ENCODE peak calls at places on chromosomes 3 and 15, in four cellular contexts. Q is GM12878, V is HepG2, F is K562. O is an unnamed sample.

GRCh38 chr15:67409175-67409574 is 111.8 kb upstream of the C15orf61 start:
- DNase-seq in Q (no peak), V (no peak), F (peak), O (no peak)

GRCh38 chr3:112973325-112974177 is 1.4 kb downstream of the CD200R1 start:
- DNase-seq in Q (peak), V (no peak), F (no peak), O (no peak)

GRCh38 chr3:14532691-14533456 is 7.3 kb downstream of the GRIP2 start:
- DNase-seq in Q (no peak), V (peak), F (peak), O (peak)

GRCh38 chr3:184531580-184532290 is 29.9 kb upstream of the EPHB3 start:
- DNase-seq in Q (no peak), V (no peak), F (no peak), O (no peak)

GRCh38 chr3:126541628-126542339 is 16.9 kb downstream of the C3orf22 start:
- DNase-seq in Q (no peak), V (no peak), F (no peak), O (peak)

GRCh38 chr3:14137004-14137403 is 12.2 kb downstream of the TMEM43 start:
- DNase-seq in Q (no peak), V (no peak), F (no peak), O (no peak)

GRCh38 chr3:156939315-156939714 is 113.2 kb downstream of the LEKR1 start:
- DNase-seq in Q (no peak), V (no peak), F (no peak), O (no peak)

GRCh38 chr15:51908312-51908711 is 63.3 kb downstream of the LEO1 start:
- DNase-seq in Q (no peak), V (no peak), F (no peak), O (no peak)

GRCh38 chr15:51842852-51843737 is 13.6 kb downstream of the TMOD3 start:
- DNase-seq in Q (no peak), V (peak), F (no peak), O (no peak)

GRCh38 chr3:111246967-111247760 is 175.5 kb downstream of the NECTIN3 start:
- DNase-seq in Q (no peak), V (peak), F (no peak), O (no peak)

GRCh38 chr15:74421302-74422245 is 12.2 kb downstream of the SEMA7A start:
- DNase-seq in Q (no peak), V (peak), F (no peak), O (no peak)

GRCh38 chr3:23776352-23776891 is 29.3 kb upstream of the UBE2E1 start:
- DNase-seq in Q (no peak), V (no peak), F (no peak), O (no peak)

GRCh38 chr15:85582076-85582718 is 201.8 kb downstream of the AKAP13 start:
- DNase-seq in Q (peak), V (no peak), F (no peak), O (no peak)

GRCh38 chr15:64452988-64453688 is 7.2 kb upstream of the ZNF609 start:
- DNase-seq in Q (no peak), V (no peak), F (no peak), O (no peak)

DNA sequence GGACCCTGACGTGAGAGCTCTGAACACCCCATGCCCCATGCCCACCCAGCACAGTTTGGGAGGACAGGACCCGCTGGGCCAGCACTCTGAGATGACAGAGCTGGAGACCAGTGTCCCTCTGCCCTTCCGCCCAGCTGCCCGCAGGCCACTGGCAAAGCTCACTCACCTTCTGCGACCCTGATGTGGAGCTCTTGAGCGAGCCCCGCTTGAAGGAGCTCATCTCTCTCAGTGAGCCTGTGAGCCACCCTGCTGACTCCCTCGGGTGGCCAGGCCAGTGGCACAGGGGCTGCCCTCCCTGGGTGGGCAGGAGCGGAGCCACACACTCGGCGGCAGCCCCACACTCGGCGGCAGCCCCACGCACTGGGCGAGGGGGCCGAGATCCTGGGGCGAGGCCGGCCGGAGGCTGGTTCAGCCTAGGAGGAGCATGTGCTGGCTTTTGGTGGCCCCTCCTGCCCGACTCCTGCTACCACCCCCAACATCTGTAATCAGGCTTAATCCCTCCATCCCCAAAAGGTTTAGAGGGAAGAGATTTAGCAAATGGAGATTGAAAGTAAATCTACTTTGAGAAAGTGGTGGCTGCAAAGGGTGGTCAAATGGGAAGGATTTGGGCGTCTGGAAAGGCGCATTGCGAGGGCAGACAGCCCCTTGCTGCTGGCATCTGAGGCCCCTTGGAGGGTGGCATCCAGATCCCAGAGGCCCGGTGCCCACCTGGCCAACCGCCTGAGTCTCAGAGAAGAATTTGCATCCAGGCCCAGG is 59.4 kb upstream of the TRPM1 start:
- DNase-seq in Q (no peak), V (no peak), F (no peak), O (no peak)
- TF ChIP-seq CREM in Q (no peak), V (no peak), F (no peak), O (no peak)

DNA sequence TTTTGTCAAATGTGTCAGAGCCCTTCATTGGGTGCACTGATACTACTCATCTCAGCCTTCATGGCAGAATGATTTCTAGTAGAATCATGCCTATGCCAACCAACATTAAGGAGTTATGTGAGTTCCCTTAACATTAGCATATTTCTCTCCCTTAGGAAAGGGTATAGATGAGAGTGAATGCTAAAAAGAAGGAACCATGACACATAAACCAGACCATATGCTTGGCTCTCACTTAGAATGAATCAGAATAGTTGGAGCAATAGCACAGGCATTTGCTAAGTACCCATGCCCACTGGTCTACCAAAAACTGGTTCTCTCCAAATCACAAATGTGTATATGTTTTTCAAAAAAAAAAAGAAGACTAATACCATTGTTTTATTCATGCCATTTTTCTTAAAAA is 51.1 kb downstream of the STRIT1 start:
- DNase-seq in Q (no peak), V (no peak), F (no peak), O (no peak)
- TF ChIP-seq CREM in Q (no peak), V (no peak), F (no peak), O (no peak)

DNA sequence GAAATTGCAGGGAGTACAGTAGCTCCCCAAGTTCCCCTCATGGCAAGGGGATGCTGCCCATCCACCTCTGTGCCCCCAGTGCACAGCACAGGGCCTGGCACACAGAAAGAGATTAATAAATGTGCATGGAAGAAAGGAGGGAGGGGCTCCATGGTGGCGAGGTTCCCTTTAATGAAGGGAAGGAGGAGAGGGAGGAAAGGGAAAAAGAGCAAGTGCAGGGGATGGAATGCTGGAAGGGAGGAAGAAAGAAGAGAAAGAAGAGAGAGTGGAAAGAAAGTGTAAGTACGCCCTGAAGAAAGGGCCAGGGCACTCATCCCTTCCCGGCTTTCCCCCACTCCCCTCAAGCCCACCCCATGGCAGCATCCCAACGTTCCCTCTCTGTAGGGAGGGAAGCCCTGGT is 1.5 kb upstream of the VIPR1 start:
- DNase-seq in Q (no peak), V (no peak), F (no peak), O (no peak)
- TF ChIP-seq CREM in Q (no peak), V (no peak), F (no peak), O (no peak)

DNA sequence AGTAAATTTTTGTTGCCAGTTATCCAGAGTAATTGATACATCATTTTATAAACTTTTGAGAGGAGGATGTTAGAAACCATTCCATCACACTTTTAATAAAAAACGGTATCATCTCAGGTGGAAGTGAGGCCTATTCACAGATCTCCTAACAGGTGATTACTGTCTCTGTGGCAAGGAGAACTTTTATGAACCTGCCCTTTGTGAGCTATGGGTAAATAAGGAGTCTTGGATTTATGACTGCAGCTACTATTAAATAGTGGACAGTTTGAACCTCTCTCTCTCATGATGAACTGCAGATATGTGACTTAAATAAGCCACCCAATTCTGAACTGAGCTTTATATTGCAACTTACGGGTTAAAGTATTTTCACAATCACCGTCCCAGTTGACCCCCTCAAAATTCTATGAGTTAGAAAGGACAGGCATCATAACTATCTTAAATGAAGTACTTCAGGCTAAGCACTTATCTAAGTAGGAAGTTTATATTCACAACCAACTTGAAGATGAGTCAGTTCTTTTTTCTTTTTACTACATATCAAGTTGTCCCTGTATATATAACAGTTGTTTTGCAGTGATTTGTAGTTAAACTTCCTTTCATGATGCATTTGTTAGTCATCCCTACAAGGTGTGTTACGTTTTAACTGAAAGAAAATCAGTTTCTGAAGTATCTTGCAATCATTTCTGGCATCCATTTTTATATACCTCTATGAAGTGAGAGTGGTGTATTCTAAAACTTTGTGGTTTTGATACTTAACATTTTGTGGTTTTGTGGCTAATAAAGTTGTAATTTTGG is 45.9 kb downstream of the ZFAND6 start:
- DNase-seq in Q (no peak), V (no peak), F (no peak), O (no peak)
- TF ChIP-seq CREM in Q (no peak), V (no peak), F (no peak), O (no peak)

GRCh38 chr3:42183991-42184621 is 81.9 kb downstream of the CCK start:
- DNase-seq in Q (no peak), V (no peak), F (no peak), O (no peak)

GRCh38 chr3:42184622-42185010 is 81.4 kb downstream of the CCK start:
- DNase-seq in Q (no peak), V (no peak), F (no peak), O (no peak)

GRCh38 chr3:42180901-42181300 is 85.1 kb downstream of the CCK start:
- DNase-seq in Q (no peak), V (peak), F (no peak), O (no peak)

GRCh38 chr3:42185044-42185443 is 80.9 kb downstream of the CCK start:
- DNase-seq in Q (no peak), V (no peak), F (no peak), O (no peak)

GRCh38 chr3:42182555-42182954 is 83.4 kb downstream of the CCK start:
- DNase-seq in Q (no peak), V (no peak), F (no peak), O (no peak)
- TF ChIP-seq CREM in Q (no peak), V (no peak), F (no peak), O (no peak)

GRCh38 chr3:125478321-125478720 is 41.7 kb downstream of the SNX4 start:
- DNase-seq in Q (no peak), V (no peak), F (no peak), O (no peak)

GRCh38 chr3:125482406-125482805 is 37.6 kb downstream of the SNX4 start:
- DNase-seq in Q (no peak), V (peak), F (no peak), O (no peak)

GRCh38 chr3:125479091-125479490 is 40.9 kb downstream of the SNX4 start:
- DNase-seq in Q (no peak), V (no peak), F (no peak), O (no peak)

GRCh38 chr3:125481786-125482185 is 38.2 kb downstream of the SNX4 start:
- DNase-seq in Q (no peak), V (no peak), F (no peak), O (no peak)

DNA sequence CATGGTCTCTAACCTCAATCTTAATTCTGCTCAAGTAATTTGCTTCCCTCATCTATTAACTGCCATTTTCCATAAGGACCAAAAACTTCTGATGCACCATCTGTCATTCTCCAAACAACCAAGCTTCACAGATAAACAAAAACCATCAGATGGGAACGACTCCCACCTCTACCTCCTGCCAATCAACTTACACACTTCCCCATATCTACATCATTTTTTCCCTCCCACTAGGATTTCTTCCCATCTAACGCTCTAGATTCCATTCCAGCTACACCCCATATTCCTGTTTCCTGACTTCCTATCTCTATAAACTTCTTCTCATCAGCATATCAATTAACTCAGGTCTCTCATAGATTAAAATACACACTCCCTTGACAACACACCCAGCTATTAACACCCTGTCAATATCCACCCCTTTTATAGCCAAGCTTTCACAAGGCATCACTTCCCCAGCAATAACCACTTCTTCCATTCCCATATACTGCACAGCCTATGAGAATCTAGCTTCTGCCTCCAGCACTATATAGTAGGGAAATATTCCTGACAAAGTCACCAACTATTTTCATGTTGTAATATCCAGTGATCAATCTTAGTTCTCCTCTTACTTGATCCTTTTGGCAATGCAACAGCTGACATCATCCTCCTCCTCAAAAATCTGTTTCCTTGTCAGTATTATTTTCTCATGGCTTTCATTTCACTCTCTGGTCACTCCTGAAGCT is 39.2 kb downstream of the SNX4 start:
- DNase-seq in Q (no peak), V (no peak), F (no peak), O (no peak)
- TF ChIP-seq CREM in Q (no peak), V (no peak), F (no peak), O (no peak)

DNA sequence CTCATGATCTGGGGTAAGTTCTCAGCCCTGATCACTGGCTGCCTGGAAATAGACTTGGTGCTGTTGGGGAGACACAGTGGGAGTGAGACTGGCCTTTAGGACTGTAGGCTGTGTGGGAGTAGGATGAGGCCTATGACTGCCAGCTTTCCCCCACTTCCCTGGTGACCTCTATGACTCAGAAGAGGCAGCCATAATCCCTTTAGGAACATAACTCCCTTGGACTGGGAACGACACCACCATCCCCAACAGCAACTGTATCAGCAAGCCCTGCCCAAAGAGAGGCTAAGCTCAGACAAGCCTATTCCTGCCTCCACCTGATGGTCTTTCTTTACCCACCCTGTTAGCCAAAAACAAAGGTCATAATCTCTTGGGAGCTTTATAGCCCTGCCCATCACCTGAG is 91.3 kb downstream of the SUCNR1 start:
- DNase-seq in Q (no peak), V (no peak), F (no peak), O (no peak)
- TF ChIP-seq CREM in Q (no peak), V (no peak), F (no peak), O (no peak)